ENCODE peak calls at places on chromosomes 1 and 21, in seven cellular contexts. C is NCI-H524; M is RWPE1; A is right atrium auricular region; X is body of pancreas; S is effector memory CD4-positive, alpha-beta T cell; F is NCI-H2171. J is an unnamed sample.
A peak's percentile ranks its signal among the peaks of the same experiment; 100 is the strongest.

GRCh38 chr1:95126846-95127245 is 9.7 kb downstream of the TLCD4 start:
- DNase-seq in M (no peak), S (no peak), C (no peak), F (no peak), A (no peak), X (no peak), J (no peak)

GRCh38 chr1:173269490-173270230 is 62.5 kb upstream of the TNFSF4 start:
- DNase-seq in X (no peak), A (no peak), F (no peak), M (peak; percentile 75), S (no peak), C (no peak), J (no peak)

GRCh38 chr1:22039594-22040347 is 12.7 kb upstream of the CDC42 start:
- DNase-seq in X (peak; percentile 60), F (no peak), A (no peak), M (peak; percentile 32), C (no peak), S (peak; percentile 86), J (no peak)

GRCh38 chr1:153697873-153698647 is 19.6 kb downstream of the NPR1 start:
- DNase-seq in A (peak; percentile 91), X (peak; percentile 24), C (no peak), F (no peak), S (no peak), M (no peak), J (no peak)

GRCh38 chr1:115654663-115655306 is 13.0 kb downstream of the VANGL1 start:
- DNase-seq in C (no peak), F (no peak), X (peak; percentile 36), M (peak; percentile 61), A (no peak), S (no peak), J (no peak)

GRCh38 chr1:183100575-183100974 is 77.4 kb downstream of the LAMC1 start:
- DNase-seq in A (no peak), X (no peak), S (no peak), C (no peak), M (no peak), F (no peak), J (no peak)

GRCh38 chr21:31255036-31255435 is 89.0 kb downstream of the TIAM1 start:
- DNase-seq in A (no peak), M (no peak), X (no peak), F (no peak), S (no peak), C (no peak), J (no peak)

GRCh38 chr1:58971629-58972140 is 187.8 kb upstream of the JUN start:
- DNase-seq in C (no peak), F (no peak), X (peak; percentile 73), M (no peak), S (no peak), A (peak; percentile 67), J (no peak)

GRCh38 chr1:202376247-202376646 is 27.7 kb downstream of the PPP1R12B start:
- DNase-seq in F (no peak), S (no peak), A (no peak), X (no peak), C (no peak), M (no peak), J (no peak)

GRCh38 chr1:154696460-154696859 is 88.5 kb upstream of the ADAR start:
- DNase-seq in A (no peak), X (no peak), C (no peak), M (no peak), S (no peak), F (no peak), J (no peak)

GRCh38 chr1:148362141-148362929 is 120.8 kb downstream of the PPIAL4G start:
- DNase-seq in S (peak; percentile 16), M (peak; percentile 82), A (no peak), F (no peak), X (peak; percentile 19), C (no peak), J (no peak)

GRCh38 chr1:229360417-229360816 is 17.6 kb upstream of the CCSAP start:
- DNase-seq in C (no peak), F (no peak), A (no peak), M (no peak), S (no peak), X (no peak), J (no peak)

GRCh38 chr1:41475346-41475745 is 9.1 kb downstream of the EDN2 start:
- DNase-seq in F (no peak), A (no peak), C (no peak), M (no peak), X (no peak), S (no peak), J (no peak)

GRCh38 chr1:95095833-95096217 is 21.3 kb upstream of the TLCD4 start:
- DNase-seq in M (no peak), A (no peak), C (no peak), F (no peak), X (no peak), S (no peak), J (no peak)

GRCh38 chr1:92899780-92900179 is 61.5 kb downstream of the DIPK1A start:
- DNase-seq in M (no peak), X (no peak), F (no peak), C (no peak), A (no peak), S (no peak), J (no peak)

GRCh38 chr1:36207339-36207738 is 16.9 kb upstream of the THRAP3 start:
- DNase-seq in M (no peak), C (no peak), X (peak; percentile 75), F (no peak), S (no peak), A (peak; percentile 91), J (no peak)

GRCh38 chr1:229032455-229032854 is 238.5 kb upstream of the RAB4A start:
- DNase-seq in X (no peak), A (no peak), M (no peak), C (no peak), S (no peak), F (no peak), J (no peak)

J was measured in NCI-H1694.